ENCODE peak calls at places on chromosomes 12 and 14, in six cellular contexts. E is HCT116, W is H9, F is nephron progenitor cell, T is cardiac muscle cell, N is GM06990. M is an unnamed sample.

GRCh38 chr14:54685286-54685845 is 118.4 kb downstream of the SAMD4A start:
- DNase-seq in E (no peak), W (no peak), F (no peak), T (no peak), N (no peak), M (no peak)

GRCh38 chr12:132399092-132400010 is 70.0 kb upstream of the GALNT9 start:
- DNase-seq in E (no peak), W (no peak), F (no peak), T (no peak), N (no peak), M (no peak)

GRCh38 chr12:25023808-25024207 is 74.9 kb upstream of the BCAT1 start:
- DNase-seq in E (no peak), W (no peak), F (no peak), T (no peak), N (no peak), M (no peak)

GRCh38 chr12:68358532-68359485 is 26.6 kb upstream of the MDM1 start:
- DNase-seq in E (peak), W (peak), F (peak), T (peak), N (peak), M (peak)

GRCh38 chr12:65384240-65384639 is 105.8 kb downstream of the MSRB3 start:
- DNase-seq in E (no peak), W (no peak), F (no peak), T (no peak), N (no peak), M (no peak)

GRCh38 chr12:53345486-53346195 is 9.5 kb upstream of the SP7 start:
- DNase-seq in E (no peak), W (no peak), F (peak), T (no peak), N (no peak), M (peak)

GRCh38 chr12:2732290-2732689 is 62.5 kb upstream of the FKBP4 start:
- DNase-seq in E (no peak), W (no peak), F (no peak), T (no peak), N (no peak), M (no peak)

GRCh38 chr12:10726945-10727344 is 3.8 kb upstream of the YBX3 start:
- DNase-seq in E (no peak), W (no peak), F (no peak), T (no peak), N (no peak), M (no peak)

GRCh38 chr12:46368684-46369083 is 3.9 kb downstream of the SLC38A2 start:
- DNase-seq in E (no peak), W (no peak), F (no peak), T (no peak), N (no peak), M (no peak)

GRCh38 chr14:90319173-90319572 is 12.6 kb downstream of the NRDE2 start:
- DNase-seq in E (no peak), W (no peak), F (no peak), T (no peak), N (no peak), M (no peak)

GRCh38 chr12:64057706-64058105 is 164.4 kb downstream of the KICS2 start:
- DNase-seq in E (no peak), W (no peak), F (no peak), T (no peak), N (no peak), M (no peak)

GRCh38 chr12:71562681-71563595 is 100.7 kb downstream of the ZFC3H1 start:
- DNase-seq in E (no peak), W (no peak), F (no peak), T (peak), N (no peak), M (no peak)

GRCh38 chr14:75842624-75843023 is 139.2 kb downstream of the TGFB3 start:
- DNase-seq in E (no peak), W (no peak), F (no peak), T (no peak), N (no peak), M (no peak)

GRCh38 chr14:54572316-54572715 is 5.4 kb downstream of the SAMD4A start:
- DNase-seq in E (no peak), W (peak), F (no peak), T (peak), N (no peak), M (peak)

GRCh38 chr14:103562385-103563088 is at the start of the genes BAG5 and COA8:
- DNase-seq in E (peak), W (peak), F (peak), T (peak), N (peak), M (peak)

GRCh38 chr12:15240898-15241297 is 19.7 kb upstream of the RERG start:
- DNase-seq in E (no peak), W (no peak), F (no peak), T (no peak), N (no peak), M (no peak)

GRCh38 chr12:120538281-120539156 is 4.4 kb downstream of the RNF10 start:
- DNase-seq in E (no peak), W (no peak), F (no peak), T (peak), N (no peak), M (no peak)

GRCh38 chr14:75979641-75980422 is 2.0 kb downstream of the TGFB3 start:
- DNase-seq in E (no peak), W (no peak), F (no peak), T (no peak), N (no peak), M (no peak)

GRCh38 chr14:50600849-50601248 is 40.9 kb downstream of the ATL1 start:
- DNase-seq in E (no peak), W (peak), F (peak), T (peak), N (no peak), M (no peak)

GRCh38 chr14:100188392-100189030 is 29.1 kb upstream of the DEGS2 start:
- DNase-seq in E (no peak), W (no peak), F (no peak), T (no peak), N (no peak), M (no peak)

GRCh38 chr14:34596891-34597290 is 33.1 kb downstream of the SNX6 start:
- DNase-seq in E (no peak), W (no peak), F (no peak), T (no peak), N (no peak), M (no peak)

GRCh38 chr14:20530771-20531571 is 25.6 kb downstream of the RNASE10 start:
- DNase-seq in E (peak), W (peak), F (peak), T (peak), N (peak), M (peak)

GRCh38 chr14:105300542-105301102 is at the start of gene BRF1:
- DNase-seq in E (peak), W (peak), F (peak), T (peak), N (peak), M (peak)

GRCh38 chr12:3820122-3820521 is 53.1 kb downstream of the PARP11 start:
- DNase-seq in E (no peak), W (no peak), F (no peak), T (no peak), N (no peak), M (no peak)

GRCh38 chr14:21557084-21557901 is 22.6 kb downstream of the OR10G3 start:
- DNase-seq in E (peak), W (peak), F (peak), T (peak), N (peak), M (peak)

GRCh38 chr12:101628669-101629068 is 33.9 kb downstream of the MYBPC1 start:
- DNase-seq in E (no peak), W (no peak), F (no peak), T (no peak), N (no peak), M (no peak)

GRCh38 chr14:92690171-92691011 is 58.0 kb downstream of the LGMN start:
- DNase-seq in E (peak), W (peak), F (peak), T (peak), N (no peak), M (peak)

GRCh38 chr12:180445-180844 is 33.5 kb downstream of the SLC6A12 start:
- DNase-seq in E (no peak), W (no peak), F (no peak), T (no peak), N (peak), M (peak)

GRCh38 chr12:79381246-79382208 is 309.2 kb downstream of the PAWR start:
- DNase-seq in E (no peak), W (no peak), F (no peak), T (no peak), N (no peak), M (no peak)

GRCh38 chr12:56808954-56809353 is 45.8 kb downstream of the HSD17B6 start:
- DNase-seq in E (no peak), W (no peak), F (no peak), T (no peak), N (no peak), M (no peak)

GRCh38 chr12:58176296-58176869 is 235.0 kb downstream of the ATP23 start:
- DNase-seq in E (peak), W (peak), F (peak), T (peak), N (no peak), M (no peak)

GRCh38 chr12:18689781-18690180 is 48.0 kb downstream of the PLCZ1 start:
- DNase-seq in E (no peak), W (no peak), F (no peak), T (no peak), N (no peak), M (no peak)

GRCh38 chr14:50871914-50872732 is at the start of gene ABHD12B:
- DNase-seq in E (no peak), W (no peak), F (peak), T (peak), N (no peak), M (no peak)

GRCh38 chr14:71626281-71626835 is 305.9 kb upstream of the RGS6 start:
- DNase-seq in E (no peak), W (no peak), F (no peak), T (no peak), N (no peak), M (no peak)

GRCh38 chr12:67633708-67634107 is 14.8 kb upstream of the DYRK2 start:
- DNase-seq in E (no peak), W (no peak), F (no peak), T (no peak), N (no peak), M (no peak)

GRCh38 chr12:2284857-2285256 is 232.1 kb downstream of the CACNA1C start:
- DNase-seq in E (peak), W (peak), F (peak), T (peak), N (peak), M (peak)

GRCh38 chr12:22740656-22741350 is 115.8 kb downstream of the ETNK1 start:
- DNase-seq in E (no peak), W (no peak), F (no peak), T (no peak), N (no peak), M (no peak)

GRCh38 chr14:63186453-63186852 is 17.8 kb upstream of the RHOJ start:
- DNase-seq in E (no peak), W (no peak), F (no peak), T (no peak), N (no peak), M (no peak)

GRCh38 chr14:69358966-69359365 is 39.1 kb downstream of the ERH start:
- DNase-seq in E (no peak), W (no peak), F (no peak), T (no peak), N (no peak), M (no peak)

GRCh38 chr12:65825573-65826512 is 1.6 kb downstream of the HMGA2 start:
- DNase-seq in E (no peak), W (peak), F (peak), T (peak), N (peak), M (peak)

GRCh38 chr12:98997899-98998298 is 352.8 kb downstream of the APAF1 start:
- DNase-seq in E (no peak), W (no peak), F (no peak), T (no peak), N (no peak), M (no peak)

GRCh38 chr12:98999569-98999968 is 354.5 kb downstream of the APAF1 start:
- DNase-seq in E (no peak), W (no peak), F (no peak), T (no peak), N (no peak), M (no peak)

DNA sequence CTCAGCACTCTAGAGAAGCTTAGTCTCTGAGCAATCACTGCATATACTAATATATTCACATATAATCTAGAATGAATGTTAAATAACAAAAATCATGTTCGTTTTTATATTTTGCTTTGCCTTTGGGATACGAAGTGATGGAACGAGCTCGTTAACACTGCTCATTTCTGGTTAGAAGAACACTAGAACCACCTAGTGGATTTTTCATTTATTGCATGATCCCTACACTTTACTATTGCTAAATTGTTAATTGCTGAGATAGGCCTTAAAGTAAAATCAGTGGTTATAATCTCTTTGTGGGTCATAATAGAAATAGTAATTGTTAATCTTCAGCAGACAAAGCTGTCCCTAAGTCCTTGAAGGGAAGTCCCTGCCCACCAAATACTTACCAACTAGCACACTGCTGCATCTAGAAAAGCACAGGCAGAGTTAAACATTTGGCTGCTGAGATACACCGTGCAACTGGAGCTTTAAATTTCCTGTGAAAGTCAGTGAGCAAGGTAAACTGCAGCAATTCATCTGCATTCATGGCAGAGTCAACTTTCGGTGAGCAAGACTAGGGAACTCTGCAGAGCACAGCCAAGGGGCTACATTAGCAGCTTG is 353.7 kb downstream of the APAF1 start:
- DNase-seq in E (peak), W (no peak), F (peak), T (peak), N (no peak), M (peak)
- TF ChIP-seq CTCF in E (peak), W (peak), F (peak), T (peak), N (peak), M (peak)

GRCh38 chr14:73746540-73747385 is 32.6 kb upstream of the PNMA1 start:
- DNase-seq in E (no peak), W (peak), F (no peak), T (no peak), N (no peak), M (no peak)
- TF ChIP-seq CTCF in E (no peak), W (peak), F (no peak), T (peak), N (no peak), M (no peak)

GRCh38 chr14:30002859-30003258 is 75.2 kb upstream of the PRKD1 start:
- DNase-seq in E (no peak), W (no peak), F (no peak), T (no peak), N (no peak), M (no peak)

GRCh38 chr14:29993148-29993547 is 65.5 kb upstream of the PRKD1 start:
- DNase-seq in E (no peak), W (no peak), F (no peak), T (no peak), N (no peak), M (no peak)

GRCh38 chr14:29999013-29999539 is 71.4 kb upstream of the PRKD1 start:
- DNase-seq in E (no peak), W (no peak), F (no peak), T (no peak), N (no peak), M (no peak)
- TF ChIP-seq CTCF in E (no peak), W (no peak), F (no peak), T (no peak), N (no peak), M (no peak)

DNA sequence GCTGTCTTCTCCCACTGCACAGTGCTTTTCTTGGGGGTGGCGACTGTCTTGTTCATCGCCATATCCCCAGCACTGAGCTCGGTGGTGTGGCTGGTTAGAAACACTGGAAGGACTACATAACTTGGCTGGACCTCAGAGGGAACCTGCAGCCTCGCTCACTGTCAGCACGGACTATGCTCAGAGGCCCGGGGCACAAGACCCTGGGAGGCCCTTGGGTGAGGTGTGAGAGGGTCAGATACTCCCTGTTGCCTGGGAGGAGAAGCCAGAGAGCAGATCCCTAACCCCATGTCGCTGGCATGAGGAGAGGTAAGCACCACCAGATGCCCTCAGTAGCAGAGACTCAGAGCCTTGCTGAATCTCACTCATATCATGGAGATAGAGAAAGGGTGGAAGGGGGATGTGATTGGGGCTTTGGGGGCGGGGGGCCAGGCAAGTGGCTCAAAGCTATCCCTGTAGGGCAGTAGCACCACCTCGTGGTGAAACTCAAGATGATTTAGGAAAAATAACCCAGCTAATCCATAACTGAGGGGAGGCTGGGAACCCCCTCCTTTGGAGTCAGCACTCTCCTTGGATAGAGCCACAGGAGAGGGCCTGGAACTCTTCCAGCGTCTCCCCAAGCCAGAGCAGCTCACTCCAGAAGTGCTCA is 18.7 kb upstream of the HDAC7 start:
- DNase-seq in E (peak), W (peak), F (peak), T (peak), N (no peak), M (peak)
- TF ChIP-seq CTCF in E (peak), W (peak), F (peak), T (peak), N (peak), M (peak)

DNA sequence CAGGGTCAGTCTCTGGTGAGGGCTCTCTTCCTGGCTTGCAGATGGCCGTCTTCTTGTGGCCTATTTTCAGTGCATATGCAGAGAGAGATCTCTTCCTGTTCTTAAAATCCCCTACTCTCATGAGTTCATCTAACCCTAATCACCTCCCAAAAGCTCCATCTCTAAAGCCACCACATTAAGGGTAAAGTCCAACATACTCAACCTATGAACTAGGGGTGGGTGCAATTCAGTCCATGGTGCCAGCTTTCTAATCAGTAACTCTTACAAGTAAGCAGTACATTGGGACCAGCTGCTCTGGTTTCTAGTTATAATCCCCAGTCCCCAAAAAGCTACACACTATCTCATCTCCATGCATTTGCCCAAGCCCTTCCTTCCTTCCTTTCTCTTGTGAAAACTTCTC is 365.1 kb downstream of the MED13L start:
- DNase-seq in E (no peak), W (no peak), F (no peak), T (no peak), N (no peak), M (no peak)
- TF ChIP-seq CTCF in E (no peak), W (no peak), F (no peak), T (no peak), N (no peak), M (no peak)

GRCh38 chr12:106917503-106917902 is 38.2 kb upstream of the TMEM263 start:
- DNase-seq in E (no peak), W (no peak), F (peak), T (peak), N (no peak), M (no peak)
- TF ChIP-seq CTCF in E (no peak), W (no peak), F (no peak), T (no peak), N (no peak), M (no peak)

GRCh38 chr14:60721331-60722162 is 2.6 kb downstream of the SIX4 start:
- DNase-seq in E (peak), W (peak), F (peak), T (peak), N (peak), M (peak)
- TF ChIP-seq CTCF in E (peak), W (peak), F (no peak), T (peak), N (peak), M (peak)